ENCODE peak calls at places on chromosome 22, in nine cellular contexts. Z is A549, X is body of pancreas, V is right lobe of liver, A is IMR-90, O is K562, I is uterus, Q is heart left ventricle, M is H54. G is an unnamed sample.
A peak's percentile ranks its signal among the peaks of the same experiment; 100 is the strongest.

GRCh38 chr22:47032956-47033647 is 270.7 kb downstream of the TBC1D22A start:
- DNase-seq in O (no peak), I (no peak), A (no peak), X (peak; percentile 65), M (no peak), Q (peak; percentile 0), V (no peak), Z (no peak), G (no peak)

GRCh38 chr22:36165161-36165560 is 4.6 kb upstream of the APOL3 start:
- DNase-seq in V (no peak), X (no peak), O (no peak), Z (no peak), Q (no peak), A (no peak), I (no peak), M (no peak), G (no peak)

GRCh38 chr22:43846966-43847365 is 15.3 kb downstream of the SULT4A1 start:
- DNase-seq in A (no peak), M (no peak), V (peak; percentile 25), O (no peak), I (no peak), X (no peak), Z (no peak), Q (peak; percentile 33), G (no peak)

GRCh38 chr22:20524004-20524481 is 16.6 kb downstream of the MED15 start:
- DNase-seq in V (peak; percentile 9), X (no peak), Q (no peak), A (peak; percentile 65), Z (no peak), O (no peak), I (no peak), M (no peak), G (no peak)

GRCh38 chr22:21726650-21727049 is 8.9 kb downstream of the YPEL1 start:
- DNase-seq in A (no peak), Z (peak; percentile 20), X (peak; percentile 29), M (no peak), Q (no peak), V (no peak), I (no peak), O (peak; percentile 94), G (peak; percentile 19)

GRCh38 chr22:30430933-30431332 is 5.4 kb downstream of the MTFP1 start:
- DNase-seq in X (no peak), I (no peak), V (peak; percentile 39), O (no peak), Q (no peak), Z (no peak), A (no peak), M (no peak), G (no peak)

GRCh38 chr22:46071451-46072029 is 78.8 kb upstream of the PPARA start:
- DNase-seq in Q (peak; percentile 95), Z (no peak), O (no peak), X (peak; percentile 93), I (peak; percentile 95), A (peak; percentile 90), M (no peak), V (peak; percentile 91), G (no peak)

GRCh38 chr22:25404923-25405853 is 159.3 kb upstream of the GRK3 start:
- DNase-seq in I (peak; percentile 73), O (peak; percentile 78), X (peak; percentile 81), V (peak; percentile 90), A (peak; percentile 73), Q (peak; percentile 95), Z (peak; percentile 52), M (peak; percentile 67), G (peak; percentile 84)

GRCh38 chr22:42560781-42561180 is 7.0 kb downstream of the SERHL2 start:
- DNase-seq in I (no peak), O (peak; percentile 68), X (no peak), A (no peak), Q (no peak), Z (no peak), M (no peak), V (no peak), G (peak; percentile 50)

GRCh38 chr22:46795845-46796565 is 33.6 kb downstream of the TBC1D22A start:
- DNase-seq in Z (no peak), M (no peak), I (no peak), X (no peak), O (no peak), V (peak; percentile 28), A (no peak), Q (no peak), G (no peak)

GRCh38 chr22:29790061-29790460 is 22.9 kb downstream of the UQCR10 start:
- DNase-seq in Q (no peak), X (no peak), Z (no peak), V (no peak), O (no peak), I (no peak), M (no peak), A (no peak), G (no peak)

GRCh38 chr22:49979587-49980264 is 19.2 kb downstream of the PIM3 start:
- DNase-seq in Q (no peak), V (no peak), Z (peak; percentile 33), X (peak; percentile 43), I (no peak), M (no peak), O (peak; percentile 67), A (no peak), G (peak; percentile 68)

GRCh38 chr22:49272546-49273125 is 555.0 kb downstream of the BRD1 start:
- DNase-seq in Z (no peak), M (no peak), I (no peak), V (no peak), A (no peak), Q (no peak), O (no peak), X (no peak), G (no peak)

GRCh38 chr22:49515486-49515885 is 312.2 kb downstream of the BRD1 start:
- DNase-seq in Q (no peak), A (no peak), V (no peak), I (no peak), Z (peak; percentile 18), X (no peak), M (no peak), O (no peak), G (no peak)

GRCh38 chr22:30408388-30409101 is 11.7 kb downstream of the SEC14L2 start:
- DNase-seq in Q (no peak), A (peak; percentile 65), X (no peak), V (no peak), I (no peak), M (no peak), Z (no peak), O (peak; percentile 59), G (no peak)

GRCh38 chr22:44399196-44399837 is 86.6 kb upstream of the SHISAL1 start:
- DNase-seq in A (no peak), Q (peak; percentile 31), Z (no peak), O (no peak), I (peak; percentile 5), M (no peak), V (peak; percentile 9), X (peak; percentile 9), G (no peak)

GRCh38 chr22:17143101-17143500 is 16.0 kb downstream of the HDHD5 start:
- DNase-seq in M (no peak), Q (no peak), I (no peak), V (no peak), A (no peak), X (no peak), O (no peak), Z (no peak), G (no peak)
- TF ChIP-seq POLR2A in M (no peak), Q (no peak), I (no peak), V (no peak), A (no peak), X (no peak), O (no peak), Z (no peak), G (no peak)

DNA sequence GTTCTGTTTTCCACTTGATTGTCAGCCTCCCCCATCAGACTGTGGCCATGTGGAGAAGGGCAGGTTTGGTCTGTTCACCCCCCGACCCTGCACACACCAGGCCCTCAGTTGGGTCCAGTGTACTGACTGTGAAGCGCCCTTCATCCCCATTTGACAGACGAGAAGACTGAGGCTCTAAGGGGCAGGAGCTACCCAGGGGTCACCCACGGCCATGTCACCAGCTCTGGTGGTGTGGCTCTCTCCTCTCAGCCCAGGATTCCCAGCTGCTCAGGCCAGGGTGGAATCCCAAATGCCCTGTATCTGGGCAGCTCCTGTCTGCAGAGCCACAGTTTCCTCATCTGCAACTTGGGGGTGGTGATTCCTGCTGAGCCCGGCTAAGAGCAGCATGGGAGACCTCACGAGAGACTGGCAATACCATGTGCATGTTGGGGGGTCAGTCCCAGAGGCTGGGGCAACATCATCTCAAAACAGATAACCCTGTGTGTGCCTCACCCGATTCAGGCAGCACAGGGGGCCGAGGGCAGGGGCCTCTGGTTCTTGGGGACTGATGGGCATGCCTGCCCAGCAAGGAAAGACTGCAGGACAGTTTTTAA is 46.6 kb downstream of the MN1 start:
- DNase-seq in O (no peak), I (no peak), Z (no peak), V (no peak), X (no peak), A (no peak), M (no peak), Q (no peak), G (no peak)
- TF ChIP-seq POLR2A in O (no peak), I (no peak), Z (no peak), V (no peak), X (no peak), A (no peak), M (no peak), Q (no peak), G (no peak)

DNA sequence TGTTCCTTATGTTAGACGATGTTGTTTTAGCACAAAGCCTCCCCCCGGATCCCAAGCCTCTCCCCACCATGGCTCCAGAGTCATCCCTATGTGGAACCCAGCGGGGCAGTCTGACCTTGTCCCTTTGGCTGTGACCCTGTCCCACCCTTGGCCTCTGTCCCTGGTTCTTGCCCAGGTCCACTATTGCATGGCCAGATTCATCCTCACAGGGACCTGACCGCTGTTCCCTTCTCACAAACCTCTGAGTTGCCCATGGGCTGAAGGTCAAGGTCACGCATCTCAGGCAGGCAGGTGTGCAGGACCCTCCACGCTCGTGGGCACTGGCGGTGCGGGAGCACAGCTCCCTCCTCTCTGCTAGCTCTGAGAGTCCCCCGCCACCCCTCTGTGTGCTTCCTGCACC is 39.0 kb downstream of the BCR start:
- DNase-seq in A (no peak), Q (no peak), X (no peak), I (no peak), O (no peak), M (no peak), V (no peak), Z (no peak), G (no peak)
- TF ChIP-seq POLR2A in A (no peak), Q (no peak), X (no peak), I (no peak), O (no peak), M (no peak), V (no peak), Z (no peak), G (no peak)

DNA sequence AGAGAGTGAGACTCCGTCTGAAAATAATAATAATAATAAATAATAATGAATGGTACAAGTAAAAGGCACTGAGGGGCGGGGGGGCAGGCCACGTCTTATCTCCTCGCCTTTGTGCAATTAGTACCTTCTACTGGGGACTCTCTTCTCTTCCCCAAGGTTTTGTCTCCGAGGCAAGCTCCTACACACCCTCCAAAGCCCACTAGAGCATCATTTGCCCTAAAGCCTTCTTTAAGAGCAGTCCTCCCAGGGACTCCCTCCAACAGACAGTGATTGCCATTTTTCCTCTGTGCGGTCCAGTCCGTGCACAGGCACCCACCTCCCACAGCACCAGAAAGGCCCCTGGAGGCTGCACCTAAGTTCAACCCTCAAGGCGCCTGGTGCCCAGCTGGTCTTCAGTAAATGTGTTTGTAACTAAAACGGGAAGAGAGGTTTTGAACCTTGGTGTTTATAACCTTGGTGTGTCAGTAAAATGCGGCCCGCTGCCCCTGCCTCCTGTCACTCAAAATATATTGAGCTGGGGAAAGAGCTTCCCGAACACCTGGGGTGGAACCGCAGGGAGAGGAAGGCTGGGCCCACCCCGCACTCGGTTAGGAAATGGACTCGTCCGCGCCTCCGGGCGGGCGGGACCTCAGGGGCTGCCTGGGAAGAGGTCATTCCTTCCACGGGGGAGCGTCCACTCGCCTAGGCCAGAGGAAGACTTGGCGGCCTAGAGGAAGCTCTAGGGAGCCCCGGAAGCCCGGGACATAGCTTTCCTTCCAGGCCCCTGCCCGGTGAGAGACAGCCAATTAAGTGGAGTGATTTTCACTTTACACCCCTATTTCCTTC is 4.7 kb upstream of the KDELR3 start:
- DNase-seq in Q (peak; percentile 81), Z (no peak), I (peak; percentile 27), X (peak; percentile 43), M (no peak), A (no peak), V (peak; percentile 53), O (peak; percentile 77), G (no peak)
- TF ChIP-seq POLR2A in Q (no peak), Z (no peak), I (no peak), X (no peak), M (no peak), A (no peak), V (no peak), O (no peak), G (no peak)